ENCODE peak calls at places on chromosomes 6 and 20, in eight cellular contexts. V is fibroblast of the conjunctiva; S is fibroblast of mammary gland; K is lower lobe of right lung; D is GM12892; E is activated naive CD4-positive, alpha-beta T cell treated with Interleukin-2 at 50 U/mL for 16 hours; O is activated effector memory CD4-positive, alpha-beta T cell treated with Interleukin-2 at 50 U/mL for 16 hours; I is progenitor cell of endocrine pancreas. Y is an unnamed sample.

GRCh38 chr6:33404884-33405283 is 5.9 kb upstream of the PHF1 start:
- DNase-seq in D (no peak), O (no peak), E (no peak), I (no peak), S (no peak), V (no peak), K (no peak), Y (no peak)

GRCh38 chr6:20906938-20907337 is 372.7 kb downstream of the CDKAL1 start:
- DNase-seq in O (no peak), I (no peak), S (peak), K (no peak), D (no peak), E (no peak), V (peak), Y (no peak)

GRCh38 chr6:17505062-17505476 is 95.0 kb upstream of the FAM8A1 start:
- DNase-seq in E (no peak), D (no peak), I (no peak), O (no peak), V (no peak), S (peak), K (no peak), Y (no peak)

GRCh38 chr6:109834131-109834530 is 143.0 kb downstream of the FIG4 start:
- DNase-seq in O (no peak), D (no peak), E (no peak), I (no peak), S (no peak), K (no peak), V (no peak), Y (no peak)

GRCh38 chr6:50936277-50936681 is 117.6 kb downstream of the TFAP2B start:
- DNase-seq in D (no peak), S (peak), O (no peak), I (no peak), V (peak), K (no peak), E (no peak), Y (no peak)

GRCh38 chr6:158046201-158047119 is 64.8 kb downstream of the SYNJ2 start:
- DNase-seq in K (peak), V (no peak), O (no peak), I (no peak), E (no peak), D (no peak), S (no peak), Y (no peak)

GRCh38 chr6:169997930-169998218 is 246.5 kb downstream of the ERMARD start:
- DNase-seq in D (no peak), S (no peak), E (no peak), O (no peak), V (no peak), K (no peak), I (no peak), Y (peak)

GRCh38 chr6:70668499-70668812 is 773 bp downstream of the SMAP1 start:
- DNase-seq in D (no peak), E (no peak), V (no peak), O (no peak), I (no peak), K (no peak), S (no peak), Y (peak)

GRCh38 chr20:47148059-47148458 is 208.4 kb downstream of the ZMYND8 start:
- DNase-seq in D (no peak), V (no peak), E (no peak), O (no peak), I (no peak), S (no peak), K (no peak), Y (no peak)

GRCh38 chr6:78611886-78612480 is 255.4 kb upstream of the IRAK1BP1 start:
- DNase-seq in D (no peak), E (no peak), I (no peak), K (no peak), S (peak), O (no peak), V (no peak), Y (no peak)

GRCh38 chr6:4907602-4908001 is 96.2 kb downstream of the RPP40 start:
- DNase-seq in I (no peak), V (no peak), K (no peak), D (no peak), O (no peak), S (no peak), E (no peak), Y (no peak)

GRCh38 chr6:41071501-41071922 is 644 bp downstream of the OARD1 start:
- DNase-seq in E (no peak), K (peak), O (no peak), S (no peak), I (no peak), D (no peak), V (no peak), Y (peak)

GRCh38 chr6:54419885-54420284 is 111.6 kb downstream of the TINAG start:
- DNase-seq in I (no peak), D (no peak), O (no peak), E (no peak), K (no peak), S (peak), V (peak), Y (no peak)

Y was measured in upper lobe of left lung.